ENCODE peak calls at places on chromosomes 5 and 9, in seven cellular contexts. One of them, this sample, is unnamed.

GRCh38 chr9:28264368-28264767 is 691.1 kb upstream of the C9orf72 start:
- DNase-seq in H1: no peak
- DNase-seq in neuronal stem cell: no peak
- DNase-seq in trophoblast cell: peak; percentile 10
- DNase-seq in H9: no peak
- DNase-seq in mesenchymal stem cell: peak; percentile 18
- DNase-seq in IMR-90: peak; percentile 6
- DNase-seq in this sample: no peak

GRCh38 chr5:159712672-159713071 is 203.6 kb upstream of the ADRA1B start:
- DNase-seq in H1: no peak
- DNase-seq in trophoblast cell: no peak
- DNase-seq in IMR-90: peak; percentile 20
- DNase-seq in mesenchymal stem cell: peak; percentile 73
- DNase-seq in neuronal stem cell: no peak
- DNase-seq in H9: no peak
- DNase-seq in this sample: no peak

GRCh38 chr5:145951071-145951470 is 14.7 kb downstream of the SH3RF2 start:
- DNase-seq in mesenchymal stem cell: peak; percentile 54
- DNase-seq in IMR-90: peak; percentile 22
- DNase-seq in H9: no peak
- DNase-seq in trophoblast cell: peak; percentile 19
- DNase-seq in H1: no peak
- DNase-seq in neuronal stem cell: no peak
- DNase-seq in this sample: no peak

GRCh38 chr5:133870661-133871060 is 97.8 kb downstream of the C5orf15 start:
- DNase-seq in IMR-90: peak; percentile 58
- DNase-seq in H9: no peak
- DNase-seq in trophoblast cell: no peak
- DNase-seq in mesenchymal stem cell: peak; percentile 31
- DNase-seq in H1: no peak
- DNase-seq in neuronal stem cell: no peak
- DNase-seq in this sample: peak; percentile 41

GRCh38 chr5:85069659-85070640 is 685.3 kb upstream of the EDIL3 start:
- DNase-seq in neuronal stem cell: no peak
- DNase-seq in mesenchymal stem cell: no peak
- DNase-seq in IMR-90: no peak
- DNase-seq in H9: peak; percentile 68
- DNase-seq in H1: peak; percentile 52
- DNase-seq in trophoblast cell: no peak
- DNase-seq in this sample: no peak

GRCh38 chr5:74233571-74233970 is 407.0 kb downstream of the ENC1 start:
- DNase-seq in trophoblast cell: peak; percentile 34
- DNase-seq in H9: no peak
- DNase-seq in mesenchymal stem cell: peak; percentile 74
- DNase-seq in neuronal stem cell: no peak
- DNase-seq in H1: no peak
- DNase-seq in IMR-90: peak; percentile 84
- DNase-seq in this sample: no peak

GRCh38 chr5:153658606-153659005 is 168.1 kb downstream of the GRIA1 start:
- DNase-seq in mesenchymal stem cell: no peak
- DNase-seq in trophoblast cell: peak; percentile 7
- DNase-seq in H9: no peak
- DNase-seq in IMR-90: no peak
- DNase-seq in H1: no peak
- DNase-seq in neuronal stem cell: peak; percentile 60
- DNase-seq in this sample: peak; percentile 53

GRCh38 chr5:53090229-53090628 is 19.3 kb downstream of the MOCS2 start:
- DNase-seq in IMR-90: no peak
- DNase-seq in mesenchymal stem cell: no peak
- DNase-seq in trophoblast cell: peak; percentile 45
- DNase-seq in H9: no peak
- DNase-seq in neuronal stem cell: no peak
- DNase-seq in H1: no peak
- DNase-seq in this sample: no peak

GRCh38 chr9:113222482-113222841 is 1.1 kb downstream of the SLC31A1 start:
- DNase-seq in H1: no peak
- DNase-seq in IMR-90: peak; percentile 22
- DNase-seq in H9: no peak
- DNase-seq in mesenchymal stem cell: peak; percentile 50
- DNase-seq in trophoblast cell: peak; percentile 50
- DNase-seq in neuronal stem cell: no peak
- DNase-seq in this sample: peak; percentile 15

GRCh38 chr5:17336054-17336453 is 118.6 kb downstream of the BASP1 start:
- DNase-seq in neuronal stem cell: no peak
- DNase-seq in IMR-90: no peak
- DNase-seq in trophoblast cell: no peak
- DNase-seq in mesenchymal stem cell: no peak
- DNase-seq in H1: no peak
- DNase-seq in H9: no peak
- DNase-seq in this sample: peak; percentile 75

GRCh38 chr9:70933318-70933717 is 188.1 kb downstream of the TRPM3 start:
- DNase-seq in H9: no peak
- DNase-seq in mesenchymal stem cell: no peak
- DNase-seq in trophoblast cell: peak; percentile 50
- DNase-seq in H1: no peak
- DNase-seq in neuronal stem cell: no peak
- DNase-seq in IMR-90: peak; percentile 8
- DNase-seq in this sample: no peak

GRCh38 chr9:88658311-88658822 is 123.4 kb downstream of the NXNL2 start:
- DNase-seq in trophoblast cell: no peak
- DNase-seq in H1: no peak
- DNase-seq in mesenchymal stem cell: peak; percentile 30
- DNase-seq in H9: no peak
- DNase-seq in IMR-90: no peak
- DNase-seq in neuronal stem cell: no peak
- DNase-seq in this sample: no peak
- H2AK5ac ChIP-seq in trophoblast cell: no peak overlapping the region
- H2AK5ac ChIP-seq in H1: no peak overlapping the region
- H2AK5ac ChIP-seq in mesenchymal stem cell: no peak overlapping the region
- H2AK5ac ChIP-seq in H9: no peak overlapping the region
- H2AK5ac ChIP-seq in IMR-90: no peak overlapping the region
- H2AK5ac ChIP-seq in neuronal stem cell: no peak overlapping the region
- H2AK5ac ChIP-seq in this sample: no peak overlapping the region

DNA sequence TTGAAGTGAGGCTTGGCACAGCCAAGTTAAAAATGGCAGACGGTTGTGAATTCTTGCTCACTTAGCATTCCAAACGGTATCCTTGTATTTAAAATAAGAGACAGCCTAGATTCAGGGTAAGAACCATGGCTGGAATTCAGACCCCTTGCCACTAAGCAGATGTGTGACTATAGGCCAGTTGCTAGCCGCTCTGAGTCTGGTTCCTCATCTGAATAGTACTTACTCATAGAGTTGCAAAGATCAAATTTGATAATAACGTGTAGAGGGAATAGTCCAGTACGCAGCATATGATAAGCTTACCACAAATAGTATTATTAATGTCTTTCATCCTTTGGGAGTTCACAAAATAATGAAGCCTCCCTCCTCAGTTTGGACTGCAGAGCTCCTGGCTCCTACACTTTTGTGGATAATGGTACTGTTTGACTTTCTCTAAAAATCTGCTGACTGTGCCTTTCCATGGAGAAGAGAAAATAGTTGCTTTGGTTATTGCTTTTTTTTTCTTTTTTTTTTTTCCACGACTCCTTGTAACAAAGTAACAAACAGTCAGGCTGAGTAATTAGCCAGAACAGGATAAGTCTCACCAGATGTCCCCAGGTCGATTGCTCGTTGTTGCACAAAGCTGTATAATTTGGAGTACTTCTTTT is 51.4 kb downstream of the FGF1 start:
- DNase-seq in H1: no peak
- DNase-seq in trophoblast cell: peak; percentile 22
- DNase-seq in H9: no peak
- DNase-seq in IMR-90: no peak
- DNase-seq in neuronal stem cell: no peak
- DNase-seq in mesenchymal stem cell: no peak
- DNase-seq in this sample: no peak
- H2AK5ac ChIP-seq in H1: no peak overlapping the region
- H2AK5ac ChIP-seq in trophoblast cell: no peak overlapping the region
- H2AK5ac ChIP-seq in H9: no peak overlapping the region
- H2AK5ac ChIP-seq in IMR-90: no peak overlapping the region
- H2AK5ac ChIP-seq in neuronal stem cell: no peak overlapping the region
- H2AK5ac ChIP-seq in mesenchymal stem cell: no peak overlapping the region
- H2AK5ac ChIP-seq in this sample: no peak overlapping the region

GRCh38 chr9:4435197-4435596 is 55.1 kb upstream of the SLC1A1 start:
- DNase-seq in neuronal stem cell: no peak
- DNase-seq in H1: no peak
- DNase-seq in IMR-90: peak; percentile 23
- DNase-seq in mesenchymal stem cell: peak; percentile 81
- DNase-seq in trophoblast cell: peak; percentile 59
- DNase-seq in H9: no peak
- DNase-seq in this sample: peak; percentile 71
- H2AK5ac ChIP-seq in neuronal stem cell: no peak overlapping the region
- H2AK5ac ChIP-seq in H1: no peak overlapping the region
- H2AK5ac ChIP-seq in IMR-90: no peak overlapping the region
- H2AK5ac ChIP-seq in mesenchymal stem cell: no peak overlapping the region
- H2AK5ac ChIP-seq in trophoblast cell: no peak overlapping the region
- H2AK5ac ChIP-seq in H9: no peak overlapping the region
- H2AK5ac ChIP-seq in this sample: no peak overlapping the region

DNA sequence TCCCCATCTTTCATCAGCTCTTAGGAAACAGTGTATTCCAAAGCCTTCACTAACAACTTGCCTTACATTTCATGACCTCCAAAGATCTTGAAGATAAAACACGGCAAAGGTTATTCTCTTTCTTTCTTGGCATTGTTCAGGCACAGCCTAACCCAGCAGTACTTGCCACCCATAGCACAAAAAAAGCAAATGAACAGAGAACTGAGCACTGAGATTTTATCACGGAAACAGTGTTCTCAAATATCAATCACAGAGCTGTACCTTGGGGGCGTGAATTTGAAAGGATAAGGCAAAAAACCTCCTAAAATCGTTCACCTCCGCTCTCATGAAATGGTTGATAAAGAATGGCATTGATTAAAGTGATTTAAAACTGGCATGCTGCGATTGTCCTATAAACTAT is 16.9 kb upstream of the KCNV2 start:
- DNase-seq in H9: no peak
- DNase-seq in H1: no peak
- DNase-seq in neuronal stem cell: no peak
- DNase-seq in mesenchymal stem cell: no peak
- DNase-seq in IMR-90: no peak
- DNase-seq in trophoblast cell: no peak
- DNase-seq in this sample: no peak
- H2AK5ac ChIP-seq in H9: no peak overlapping the region
- H2AK5ac ChIP-seq in H1: no peak overlapping the region
- H2AK5ac ChIP-seq in neuronal stem cell: no peak overlapping the region
- H2AK5ac ChIP-seq in mesenchymal stem cell: no peak overlapping the region
- H2AK5ac ChIP-seq in IMR-90: no peak overlapping the region
- H2AK5ac ChIP-seq in trophoblast cell: no peak overlapping the region
- H2AK5ac ChIP-seq in this sample: no peak overlapping the region